ENCODE peak calls at places on chromosomes 13 and 19, in six cellular contexts. E is GM10248; N is neural crest cell; Z is CD4-positive, alpha-beta T cell; X is fibroblast of lung; U is RWPE1. L is an unnamed sample.

GRCh38 chr13:59203855-59204254 is 959.9 kb downstream of the DIAPH3 start:
- DNase-seq in E (no peak), N (no peak), Z (no peak), X (no peak), U (no peak), L (no peak)

GRCh38 chr19:1384085-1384462 is 367 bp downstream of the NDUFS7 start:
- DNase-seq in E (no peak), N (no peak), Z (no peak), X (no peak), U (no peak), L (no peak)

GRCh38 chr13:113862766-113863510 is 938 bp downstream of the GAS6 start:
- DNase-seq in E (peak), N (no peak), Z (no peak), X (peak), U (peak), L (no peak)

GRCh38 chr19:9877775-9878510 is 42.8 kb downstream of the PIN1 start:
- DNase-seq in E (no peak), N (no peak), Z (no peak), X (peak), U (peak), L (no peak)

GRCh38 chr13:37531054-37531453 is 67.5 kb downstream of the POSTN start:
- DNase-seq in E (no peak), N (no peak), Z (no peak), X (peak), U (no peak), L (no peak)

GRCh38 chr13:91058919-91059318 is 288.6 kb upstream of the MIR17HG start:
- DNase-seq in E (no peak), N (no peak), Z (no peak), X (no peak), U (no peak), L (no peak)

GRCh38 chr13:73200432-73200831 is 141.6 kb downstream of the KLF5 start:
- DNase-seq in E (no peak), N (no peak), Z (no peak), X (peak), U (no peak), L (no peak)

GRCh38 chr19:53877361-53877766 is 4.6 kb upstream of the PRKCG start:
- DNase-seq in E (no peak), N (no peak), Z (no peak), X (peak), U (no peak), L (peak)

GRCh38 chr19:6215701-6216235 is 64.0 kb downstream of the MLLT1 start:
- DNase-seq in E (no peak), N (no peak), Z (no peak), X (no peak), U (no peak), L (no peak)

GRCh38 chr19:35248310-35249145 is at the start of gene LSR:
- DNase-seq in E (peak), N (no peak), Z (peak), X (no peak), U (peak), L (peak)

GRCh38 chr13:109180905-109181425 is 551.6 kb downstream of the MYO16 start:
- DNase-seq in E (no peak), N (peak), Z (no peak), X (peak), U (no peak), L (no peak)

GRCh38 chr19:741506-742131 is 9.3 kb upstream of the MISP start:
- DNase-seq in E (no peak), N (no peak), Z (no peak), X (no peak), U (no peak), L (peak)

GRCh38 chr19:5338661-5339469 is 1.7 kb downstream of the PTPRS start:
- DNase-seq in E (peak), N (peak), Z (no peak), X (no peak), U (no peak), L (no peak)

GRCh38 chr19:38793186-38793585 is 4.2 kb downstream of the LGALS7B start:
- DNase-seq in E (no peak), N (no peak), Z (no peak), X (peak), U (peak), L (no peak)

GRCh38 chr19:38796154-38796553 is 7.2 kb downstream of the LGALS7B start:
- DNase-seq in E (no peak), N (no peak), Z (no peak), X (no peak), U (no peak), L (no peak)

GRCh38 chr19:38795549-38795948 is 6.5 kb downstream of the LGALS7B start:
- DNase-seq in E (no peak), N (no peak), Z (no peak), X (no peak), U (no peak), L (no peak)

GRCh38 chr19:38793671-38794070 is 4.7 kb downstream of the LGALS7B start:
- DNase-seq in E (no peak), N (no peak), Z (no peak), X (no peak), U (no peak), L (no peak)

DNA sequence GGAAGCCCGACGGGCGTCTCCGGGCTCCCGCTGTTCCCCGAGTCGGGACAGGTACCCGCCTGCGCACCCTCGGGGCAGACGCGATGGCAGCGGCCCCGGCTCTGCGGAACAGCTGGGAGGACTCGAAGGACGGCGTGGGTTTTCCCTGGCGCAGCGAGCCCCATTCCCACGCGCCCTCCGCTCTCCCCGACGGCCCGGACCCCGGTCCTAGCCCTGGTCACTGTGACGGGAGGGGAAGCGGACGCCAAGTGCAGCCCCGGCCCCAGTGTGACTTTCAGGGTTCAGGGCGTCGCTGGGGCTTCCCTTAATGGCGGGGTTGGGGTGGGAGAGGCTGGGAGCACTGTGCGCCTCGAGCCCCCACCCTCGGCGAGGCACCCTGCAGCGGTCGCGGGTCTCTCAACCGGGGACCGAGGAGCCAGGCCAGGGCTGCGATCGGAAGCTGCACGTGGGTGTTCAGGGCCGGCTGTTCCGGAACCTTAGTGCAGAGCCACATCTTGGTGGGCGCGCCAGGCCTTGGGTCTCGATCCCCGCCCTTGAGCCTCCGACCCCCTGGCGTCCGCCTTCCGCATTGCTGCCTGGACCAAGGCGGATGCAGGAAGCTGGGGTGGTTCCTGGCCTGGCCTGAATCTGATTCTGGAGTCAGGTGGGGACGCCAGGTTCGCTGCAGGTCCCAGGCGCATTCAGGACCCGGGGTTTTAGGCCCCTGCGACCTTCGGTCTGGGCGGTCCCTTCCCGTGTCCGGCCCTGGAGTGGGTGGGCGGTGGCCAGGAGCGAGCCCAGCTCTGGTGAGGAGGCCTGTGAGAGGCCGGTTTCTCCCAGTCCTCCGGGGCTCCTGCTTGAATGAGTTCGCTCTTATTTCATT is 3.5 kb downstream of the LGALS7B start:
- DNase-seq in E (peak), N (no peak), Z (no peak), X (no peak), U (no peak), L (peak)
- TF ChIP-seq CTCF in E (no peak), N (peak), Z (no peak), X (peak), U (no peak), L (peak)

GRCh38 chr19:19217110-19217509 is 5.4 kb downstream of the NCAN start:
- DNase-seq in E (no peak), N (no peak), Z (no peak), X (peak), U (no peak), L (no peak)
- TF ChIP-seq CTCF in E (no peak), N (peak), Z (no peak), X (no peak), U (no peak), L (no peak)

GRCh38 chr19:8363803-8364771 is at the start of gene ANGPTL4:
- DNase-seq in E (peak), N (peak), Z (no peak), X (peak), U (peak), L (peak)
- TF ChIP-seq CTCF in E (no peak), N (peak), Z (no peak), X (no peak), U (no peak), L (no peak)

DNA sequence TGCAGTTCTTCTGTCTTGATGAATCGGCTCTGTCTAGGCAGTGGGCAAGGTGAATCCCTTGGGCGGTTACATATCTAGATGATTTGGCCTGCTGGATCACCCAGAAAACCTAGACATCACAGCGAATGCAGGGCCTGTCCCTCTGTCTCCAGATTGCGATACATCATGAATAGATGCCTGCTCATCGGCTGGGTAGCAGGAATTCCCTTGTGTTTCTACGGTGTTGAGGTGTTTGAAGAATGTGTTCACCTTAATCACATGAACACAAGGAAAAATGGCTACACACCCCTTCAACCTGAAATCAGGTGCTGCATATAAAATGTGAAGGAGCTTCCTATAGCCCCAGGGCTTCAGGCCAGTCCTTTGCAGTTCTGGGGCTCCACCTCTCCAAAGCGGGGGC is 281.2 kb downstream of the SHISA2 start:
- DNase-seq in E (no peak), N (no peak), Z (no peak), X (no peak), U (no peak), L (no peak)
- TF ChIP-seq CTCF in E (no peak), N (no peak), Z (no peak), X (no peak), U (no peak), L (no peak)

DNA sequence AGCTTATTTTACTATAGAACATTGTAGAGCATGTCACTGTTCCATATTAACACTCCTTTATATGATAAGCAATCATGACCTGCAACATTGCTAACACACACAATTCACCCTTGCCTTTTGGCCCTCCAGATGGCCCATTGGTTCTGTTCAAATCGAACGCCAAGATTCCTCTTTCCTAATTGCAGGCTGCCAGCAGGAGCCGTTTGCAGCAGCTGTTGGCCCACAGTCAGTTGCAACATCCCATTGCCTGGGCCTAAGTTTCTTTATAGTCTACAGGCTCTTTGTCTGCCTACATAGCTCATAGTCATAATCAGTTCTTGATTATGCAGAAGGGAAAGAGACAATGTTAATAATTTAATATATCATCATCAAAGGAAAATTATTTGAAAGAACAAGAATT is 37.6 kb downstream of the KCTD12 start:
- DNase-seq in E (no peak), N (no peak), Z (no peak), X (no peak), U (no peak), L (no peak)
- TF ChIP-seq CTCF in E (no peak), N (no peak), Z (no peak), X (peak), U (no peak), L (no peak)

GRCh38 chr19:12792048-12792852 is 964 bp downstream of the JUNB start:
- DNase-seq in E (no peak), N (peak), Z (peak), X (no peak), U (no peak), L (peak)
- TF ChIP-seq CTCF in E (no peak), N (no peak), Z (no peak), X (no peak), U (no peak), L (peak)

GRCh38 chr19:13842294-13843103 is 34.4 kb upstream of the NANOS3 start:
- DNase-seq in E (peak), N (no peak), Z (peak), X (peak), U (peak), L (peak)
- TF ChIP-seq CTCF in E (peak), N (no peak), Z (no peak), X (no peak), U (no peak), L (no peak)

L was measured in activated CD8-positive, alpha-beta T cell treated with anti-CD3 and anti-CD28 coated beads for 36 hours.